ENCODE peak calls at places on chromosomes 16 and 17, in five cellular contexts. One of them, this sample, is unnamed.

GRCh38 chr17:49787932-49788442 is 494 bp upstream of the KAT7 start:
- DNase-seq in transverse colon: peak
- DNase-seq in SK-N-SH: peak
- DNase-seq in HL-60: no peak
- DNase-seq in suprapubic skin: no peak
- DNase-seq in this sample: no peak

GRCh38 chr16:83964684-83965443 is 3.2 kb upstream of the NECAB2 start:
- DNase-seq in HL-60: no peak
- DNase-seq in suprapubic skin: no peak
- DNase-seq in transverse colon: no peak
- DNase-seq in SK-N-SH: no peak
- DNase-seq in this sample: no peak

GRCh38 chr17:1082579-1082978 is 85.7 kb downstream of the TIMM22 start:
- DNase-seq in SK-N-SH: no peak
- DNase-seq in HL-60: no peak
- DNase-seq in transverse colon: no peak
- DNase-seq in suprapubic skin: no peak
- DNase-seq in this sample: no peak

GRCh38 chr17:73031472-73031871 is 61.0 kb downstream of the SLC39A11 start:
- DNase-seq in HL-60: no peak
- DNase-seq in transverse colon: no peak
- DNase-seq in SK-N-SH: no peak
- DNase-seq in suprapubic skin: no peak
- DNase-seq in this sample: no peak

GRCh38 chr16:57475711-57476339 is 10.5 kb downstream of the DOK4 start:
- DNase-seq in HL-60: peak
- DNase-seq in suprapubic skin: peak
- DNase-seq in SK-N-SH: peak
- DNase-seq in transverse colon: peak
- DNase-seq in this sample: peak

GRCh38 chr16:56013962-56014552 is 138.9 kb upstream of the CES5A start:
- DNase-seq in suprapubic skin: no peak
- DNase-seq in SK-N-SH: no peak
- DNase-seq in HL-60: peak
- DNase-seq in transverse colon: peak
- DNase-seq in this sample: no peak

GRCh38 chr17:6163632-6164319 is 93.6 kb downstream of the WSCD1 start:
- DNase-seq in transverse colon: no peak
- DNase-seq in SK-N-SH: no peak
- DNase-seq in suprapubic skin: no peak
- DNase-seq in HL-60: no peak
- DNase-seq in this sample: no peak

GRCh38 chr16:30615358-30616076 is 5.3 kb upstream of the ZNF689 start:
- DNase-seq in suprapubic skin: no peak
- DNase-seq in HL-60: no peak
- DNase-seq in SK-N-SH: peak
- DNase-seq in transverse colon: peak
- DNase-seq in this sample: no peak

GRCh38 chr16:67528222-67528869 is at the start of gene RIPOR1:
- DNase-seq in suprapubic skin: peak
- DNase-seq in SK-N-SH: peak
- DNase-seq in transverse colon: peak
- DNase-seq in HL-60: no peak
- DNase-seq in this sample: peak

DNA sequence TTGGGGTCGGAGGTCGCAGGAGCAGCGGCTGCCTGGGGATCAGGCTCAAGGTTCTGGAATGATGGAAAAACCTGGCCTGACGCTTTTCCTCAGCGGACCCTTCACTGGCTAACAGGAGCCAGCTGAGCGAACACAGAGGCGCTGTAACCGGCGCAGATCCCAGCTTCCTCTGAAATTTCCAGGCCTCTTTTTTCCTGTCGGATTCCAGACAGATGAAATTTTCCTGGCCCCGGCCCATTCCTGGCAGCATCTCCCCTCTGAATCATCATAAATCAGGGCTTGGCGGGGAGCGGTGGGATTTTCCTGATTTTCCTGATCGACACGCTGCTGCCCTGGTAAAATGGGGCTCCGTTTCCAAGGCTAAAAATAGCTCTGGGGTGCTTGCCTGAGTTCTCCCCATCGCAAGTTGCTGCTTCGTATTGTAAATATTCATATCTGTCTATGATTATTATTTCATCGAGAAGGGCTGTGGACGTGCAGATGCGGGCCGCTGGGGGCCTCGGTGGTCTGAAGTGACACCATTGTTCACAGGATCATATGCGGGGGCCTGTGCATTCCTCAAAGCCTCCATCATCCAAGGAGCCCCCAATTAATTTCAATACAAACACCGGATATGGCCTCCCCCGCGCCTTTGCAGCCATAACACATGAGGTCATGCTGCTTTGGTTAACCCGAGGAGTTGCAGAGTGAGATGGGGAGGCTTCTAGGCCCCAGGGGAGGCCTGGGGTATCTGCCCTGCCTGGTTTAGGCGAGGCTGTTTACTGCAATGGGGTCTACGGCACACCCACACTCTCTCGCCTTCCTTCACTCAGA is 45.8 kb upstream of the ETV4 start:
- DNase-seq in SK-N-SH: peak
- DNase-seq in transverse colon: peak
- DNase-seq in HL-60: no peak
- DNase-seq in suprapubic skin: peak
- DNase-seq in this sample: no peak
- TF ChIP-seq POLR2AphosphoS5 in SK-N-SH: no peak
- TF ChIP-seq POLR2AphosphoS5 in transverse colon: peak
- TF ChIP-seq POLR2AphosphoS5 in HL-60: no peak
- TF ChIP-seq POLR2AphosphoS5 in suprapubic skin: no peak
- TF ChIP-seq POLR2AphosphoS5 in this sample: no peak

DNA sequence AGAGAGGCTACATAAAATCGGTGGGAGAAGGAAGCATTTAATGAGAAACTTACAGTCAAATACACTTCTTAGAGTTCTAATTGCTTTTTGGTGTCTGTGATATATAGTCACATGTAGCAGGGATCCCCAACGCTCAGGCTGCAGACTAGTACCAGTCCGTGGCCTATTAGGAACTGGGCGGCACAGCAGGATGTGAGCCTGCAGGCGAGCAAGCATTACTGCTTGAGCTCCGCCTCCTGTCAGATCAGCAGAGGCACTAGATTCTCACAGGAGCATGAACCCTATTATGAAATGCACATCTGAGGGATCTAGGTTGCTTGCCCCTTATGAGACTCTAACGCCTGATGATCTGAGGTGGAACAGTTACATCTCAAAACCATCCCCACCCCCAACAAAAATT is 158.5 kb downstream of the TANC2 start:
- DNase-seq in suprapubic skin: no peak
- DNase-seq in HL-60: no peak
- DNase-seq in transverse colon: no peak
- DNase-seq in SK-N-SH: no peak
- DNase-seq in this sample: no peak
- TF ChIP-seq POLR2AphosphoS5 in suprapubic skin: no peak
- TF ChIP-seq POLR2AphosphoS5 in HL-60: no peak
- TF ChIP-seq POLR2AphosphoS5 in transverse colon: no peak
- TF ChIP-seq POLR2AphosphoS5 in SK-N-SH: no peak
- TF ChIP-seq POLR2AphosphoS5 in this sample: no peak

GRCh38 chr17:81551458-81552243 is 502 bp downstream of the FAAP100 start:
- DNase-seq in transverse colon: peak
- DNase-seq in HL-60: peak
- DNase-seq in SK-N-SH: peak
- DNase-seq in suprapubic skin: no peak
- DNase-seq in this sample: peak
- TF ChIP-seq POLR2AphosphoS5 in transverse colon: no peak
- TF ChIP-seq POLR2AphosphoS5 in HL-60: no peak
- TF ChIP-seq POLR2AphosphoS5 in SK-N-SH: no peak
- TF ChIP-seq POLR2AphosphoS5 in suprapubic skin: no peak
- TF ChIP-seq POLR2AphosphoS5 in this sample: no peak

DNA sequence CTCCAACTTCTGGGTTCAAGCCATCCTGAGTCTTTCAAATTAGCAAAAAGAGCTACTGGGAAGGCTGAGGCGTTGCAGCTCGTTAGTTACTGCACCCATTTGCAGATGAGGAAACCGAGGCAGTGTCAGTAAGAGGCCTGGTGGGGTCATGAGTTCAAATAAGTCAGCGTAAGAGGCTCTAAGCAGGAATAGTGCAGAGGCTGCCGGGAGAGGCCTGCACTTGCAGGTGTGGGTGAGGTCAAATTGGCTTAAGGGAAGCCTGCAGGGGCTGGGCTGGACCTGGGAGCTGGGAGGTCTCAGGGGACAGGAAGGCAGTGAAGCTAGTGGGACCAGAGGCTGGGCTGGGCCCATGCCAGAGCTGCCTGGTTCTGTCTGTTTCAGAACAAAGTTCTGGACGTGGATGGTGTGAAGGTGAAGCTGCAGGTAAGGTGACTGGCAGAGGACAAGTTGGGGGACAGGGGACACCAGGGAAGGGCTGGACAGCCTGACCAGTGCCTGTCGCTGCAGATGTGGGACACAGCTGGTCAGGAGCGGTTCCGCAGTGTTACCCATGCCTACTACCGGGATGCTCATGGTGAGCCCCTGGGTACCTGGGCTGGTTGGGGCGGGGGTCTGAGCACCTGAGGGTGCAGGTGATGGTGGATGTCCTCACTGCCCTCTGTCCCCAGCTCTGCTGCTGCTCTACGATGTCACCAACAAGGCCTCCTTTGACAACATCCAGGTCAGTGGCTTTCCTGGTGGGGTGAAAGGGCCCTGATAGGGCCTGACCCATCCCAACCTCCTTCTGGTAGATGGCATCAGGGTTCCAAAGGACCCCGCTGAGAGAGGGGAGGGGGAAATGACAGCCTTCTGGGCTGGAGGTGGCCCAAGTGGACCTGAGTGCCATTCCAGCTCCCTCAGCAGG is 3.0 kb downstream of the RAB26 start:
- DNase-seq in transverse colon: no peak
- DNase-seq in HL-60: no peak
- DNase-seq in suprapubic skin: no peak
- DNase-seq in SK-N-SH: no peak
- DNase-seq in this sample: no peak
- TF ChIP-seq POLR2AphosphoS5 in transverse colon: no peak
- TF ChIP-seq POLR2AphosphoS5 in HL-60: peak
- TF ChIP-seq POLR2AphosphoS5 in suprapubic skin: no peak
- TF ChIP-seq POLR2AphosphoS5 in SK-N-SH: no peak
- TF ChIP-seq POLR2AphosphoS5 in this sample: peak

DNA sequence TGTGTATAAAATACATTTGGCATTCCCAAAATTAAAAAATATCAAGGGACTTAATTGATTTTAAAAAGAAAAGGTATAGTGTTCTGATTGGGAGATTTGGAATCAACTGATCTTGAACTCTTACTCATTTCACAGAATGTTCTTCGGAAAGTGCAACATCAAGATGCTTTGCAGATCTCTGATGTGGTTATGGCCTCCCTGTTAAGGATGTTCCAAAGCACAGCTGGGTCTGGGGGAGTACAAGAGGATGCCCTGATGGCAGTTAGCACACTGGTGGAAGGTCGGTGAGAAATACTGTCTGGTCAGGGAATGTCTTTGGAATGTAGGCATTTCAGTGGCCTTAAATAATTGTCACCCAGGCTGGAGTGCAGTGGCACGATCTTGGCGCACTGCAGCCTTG is 19.5 kb upstream of the TBKBP1 start:
- DNase-seq in transverse colon: no peak
- DNase-seq in HL-60: no peak
- DNase-seq in suprapubic skin: no peak
- DNase-seq in SK-N-SH: no peak
- DNase-seq in this sample: no peak
- TF ChIP-seq POLR2AphosphoS5 in transverse colon: no peak
- TF ChIP-seq POLR2AphosphoS5 in HL-60: no peak
- TF ChIP-seq POLR2AphosphoS5 in suprapubic skin: no peak
- TF ChIP-seq POLR2AphosphoS5 in SK-N-SH: no peak
- TF ChIP-seq POLR2AphosphoS5 in this sample: peak